ENCODE peak calls at places on chromosomes 3 and 15, in seven cellular contexts. U is activated CD4-positive, alpha-beta memory T cell treated with anti-CD3 and anti-CD28 coated beads, Interleukin-2, amount 10 ng/mL, durations not matched to agents 7 days and 5 days; D is NCI-H1092 treated with DMSO at 0.1 percent for 48 hours; B is RWPE1; F is activated CD8-positive, alpha-beta memory T cell treated with anti-CD3 and anti-CD28 coated beads for 48 hours; P is fibroblast of lung; G is GM23338. I is an unnamed sample.

GRCh38 chr3:127781411-127782001 is 40.8 kb downstream of the MGLL start:
- DNase-seq in U (no peak), G (no peak), D (no peak), B (no peak), P (peak; percentile 49), F (no peak), I (no peak)

GRCh38 chr3:131393056-131393455 is 11.5 kb downstream of the NUDT16 start:
- DNase-seq in G (no peak), D (no peak), B (no peak), U (no peak), P (peak; percentile 13), F (no peak), I (no peak)

GRCh38 chr3:4460334-4460733 is 6.7 kb downstream of the SUMF1 start:
- DNase-seq in D (no peak), B (no peak), P (no peak), F (no peak), G (no peak), U (no peak), I (no peak)

GRCh38 chr3:129988429-129988828 is 13.9 kb downstream of the TRH start:
- DNase-seq in G (no peak), D (no peak), U (no peak), B (no peak), F (no peak), P (no peak), I (no peak)

GRCh38 chr15:99507016-99507731 is 58.6 kb upstream of the MEF2A start:
- DNase-seq in G (no peak), U (no peak), F (no peak), P (peak; percentile 94), D (no peak), B (no peak), I (no peak)

GRCh38 chr3:189363856-189364255 is 192.1 kb downstream of the TPRG1 start:
- DNase-seq in F (no peak), U (no peak), G (no peak), P (peak; percentile 57), B (no peak), D (no peak), I (no peak)

GRCh38 chr3:172467170-172467824 is 19.0 kb upstream of the GHSR start:
- DNase-seq in P (peak; percentile 6), F (no peak), U (no peak), D (no peak), B (peak; percentile 66), G (no peak), I (no peak)

GRCh38 chr15:83585770-83586169 is 68.2 kb upstream of the ADAMTSL3 start:
- DNase-seq in F (no peak), G (no peak), P (no peak), U (no peak), D (no peak), B (no peak), I (no peak)

GRCh38 chr15:88574062-88574461 is 27.6 kb upstream of the DET1 start:
- DNase-seq in D (no peak), B (no peak), F (no peak), U (no peak), G (no peak), P (no peak), I (no peak)

GRCh38 chr3:137764001-137764433 is at the start of gene SOX14:
- DNase-seq in D (no peak), U (no peak), P (no peak), F (no peak), G (peak; percentile 98), B (no peak), I (peak; percentile 84)

GRCh38 chr15:75725021-75725718 is 12.5 kb upstream of the CSPG4 start:
- DNase-seq in U (no peak), F (no peak), P (no peak), G (no peak), D (no peak), B (no peak), I (no peak)

GRCh38 chr3:44981751-44982150 is 5.7 kb downstream of the EXOSC7 start:
- DNase-seq in F (no peak), U (no peak), G (no peak), B (no peak), P (no peak), D (no peak), I (no peak)

GRCh38 chr3:136626448-136626847 is 125.7 kb downstream of the STAG1 start:
- DNase-seq in P (no peak), F (no peak), G (no peak), D (no peak), U (no peak), B (no peak), I (no peak)

GRCh38 chr15:27842526-27842925 is 256.6 kb downstream of the OCA2 start:
- DNase-seq in F (no peak), G (no peak), D (no peak), U (no peak), P (no peak), B (no peak), I (no peak)

GRCh38 chr3:119279101-119279554 is 15.1 kb upstream of the ARHGAP31 start:
- DNase-seq in U (no peak), G (no peak), B (no peak), P (no peak), F (no peak), D (peak; percentile 91), I (peak; percentile 71)

GRCh38 chr3:127475975-127476374 is 114.6 kb downstream of the TPRA1 start:
- DNase-seq in D (no peak), P (no peak), F (no peak), B (no peak), G (no peak), U (no peak), I (no peak)

GRCh38 chr15:92429378-92430066 is 35.8 kb downstream of the ST8SIA2 start:
- DNase-seq in U (no peak), B (peak; percentile 20), G (peak; percentile 61), F (no peak), D (no peak), P (peak; percentile 71), I (no peak)

GRCh38 chr3:102398196-102398595 is 36.6 kb upstream of the ZPLD1 start:
- DNase-seq in P (no peak), U (no peak), B (no peak), F (no peak), D (no peak), G (no peak), I (no peak)

GRCh38 chr15:74820056-74820455 is 6.4 kb upstream of the CPLX3 start:
- DNase-seq in U (no peak), D (no peak), B (no peak), G (no peak), F (no peak), P (no peak), I (no peak)

GRCh38 chr3:107753494-107753893 is 230.7 kb downstream of the BBX start:
- DNase-seq in G (peak; percentile 64), U (peak; percentile 28), B (peak; percentile 8), F (no peak), D (peak; percentile 64), P (peak; percentile 29), I (no peak)

GRCh38 chr3:73405853-73406252 is 218.9 kb downstream of the PDZRN3 start:
- DNase-seq in G (no peak), F (no peak), D (no peak), U (no peak), P (peak; percentile 77), B (no peak), I (no peak)

GRCh38 chr3:169091196-169091595 is 572.3 kb downstream of the MECOM start:
- DNase-seq in P (peak; percentile 80), G (no peak), B (peak; percentile 59), D (no peak), F (no peak), U (no peak), I (no peak)

GRCh38 chr3:75906555-75907112 is 121.3 kb upstream of the ZNF717 start:
- DNase-seq in G (peak; percentile 92), D (peak; percentile 43), U (no peak), F (no peak), B (no peak), P (peak; percentile 57), I (peak; percentile 78)

GRCh38 chr3:36701903-36702374 is 62.4 kb downstream of the DCLK3 start:
- DNase-seq in G (no peak), U (no peak), F (no peak), P (peak; percentile 94), D (no peak), B (no peak), I (no peak)

GRCh38 chr3:146161725-146162047 is 702 bp upstream of the PLOD2 start:
- DNase-seq in G (peak; percentile 34), F (no peak), D (no peak), P (peak; percentile 77), U (no peak), B (no peak), I (peak; percentile 30)

GRCh38 chr3:189848636-189849035 is 217.4 kb downstream of the TP63 start:
- DNase-seq in F (no peak), G (no peak), B (no peak), D (no peak), U (no peak), P (no peak), I (no peak)

GRCh38 chr3:100100454-100100853 is 13.8 kb downstream of the FILIP1L start:
- DNase-seq in G (no peak), P (no peak), B (no peak), U (no peak), D (no peak), F (no peak), I (no peak)

GRCh38 chr3:38031022-38031994 is 1.9 kb upstream of the PLCD1 start:
- DNase-seq in D (no peak), U (peak; percentile 73), G (no peak), F (no peak), P (no peak), B (peak; percentile 81), I (peak; percentile 68)

GRCh38 chr15:49902791-49903481 is 216.1 kb downstream of the ATP8B4 start:
- DNase-seq in G (no peak), F (no peak), D (no peak), B (no peak), U (no peak), P (peak; percentile 82), I (no peak)

GRCh38 chr15:36877294-36877693 is 223.1 kb downstream of the MEIS2 start:
- DNase-seq in B (no peak), P (no peak), G (peak; percentile 69), U (no peak), F (no peak), D (no peak), I (no peak)

GRCh38 chr3:153087595-153088566 is 74.1 kb upstream of the RAP2B start:
- DNase-seq in D (no peak), B (no peak), F (no peak), P (peak; percentile 85), U (no peak), G (no peak), I (no peak)

GRCh38 chr3:185276415-185276814 is 22.6 kb upstream of the EHHADH start:
- DNase-seq in D (no peak), G (no peak), F (no peak), B (no peak), P (no peak), U (no peak), I (no peak)

GRCh38 chr15:39286706-39287105 is 294.2 kb upstream of the THBS1 start:
- DNase-seq in F (no peak), U (no peak), G (no peak), D (no peak), P (peak; percentile 61), B (no peak), I (no peak)

GRCh38 chr15:34442891-34443290 is 5.3 kb upstream of the GOLGA8A start:
- DNase-seq in U (no peak), B (no peak), D (no peak), F (no peak), P (no peak), G (no peak), I (no peak)